ENCODE peak calls at places on chromosomes 1 and 21, in nine cellular contexts. H is transverse colon, X is GM23338, D is stomach, P is sigmoid colon, S is HepG2, T is endothelial cell of umbilical vein, J is prostate gland, F is Panc1. K is an unnamed sample.

GRCh38 chr1:114088392-114089299 is 65.0 kb downstream of the SYT6 start:
- DNase-seq in T (no peak), D (no peak), J (no peak), H (no peak), F (no peak), X (peak), S (no peak), P (no peak), K (no peak)

GRCh38 chr1:119506941-119507340 is at the start of gene HSD3B1:
- DNase-seq in T (no peak), X (no peak), S (no peak), D (no peak), H (no peak), P (no peak), J (no peak), F (no peak), K (no peak)

GRCh38 chr1:74505133-74505532 is 7.3 kb downstream of the LRRC53 start:
- DNase-seq in H (no peak), J (no peak), D (no peak), T (no peak), S (no peak), F (no peak), P (no peak), X (peak), K (no peak)

GRCh38 chr1:204503122-204503912 is 8.7 kb upstream of the PIK3C2B start:
- DNase-seq in T (peak), P (no peak), J (peak), S (peak), F (no peak), H (no peak), D (no peak), X (peak), K (no peak)

GRCh38 chr1:228150458-228151169 is 884 bp downstream of the GJC2 start:
- DNase-seq in T (no peak), J (no peak), F (no peak), X (no peak), H (peak), D (no peak), P (peak), S (peak), K (peak)

GRCh38 chr21:44911384-44912157 is 9.1 kb downstream of the ITGB2 start:
- DNase-seq in S (peak), P (peak), D (peak), J (peak), X (no peak), H (peak), F (no peak), T (peak), K (peak)

GRCh38 chr1:20153000-20153418 is 13.9 kb downstream of the PLA2G2F start:
- DNase-seq in F (no peak), H (no peak), D (no peak), X (peak), T (no peak), S (no peak), P (peak), J (no peak), K (peak)

GRCh38 chr1:228364706-228365213 is 41.9 kb downstream of the TRIM11 start:
- DNase-seq in J (no peak), H (no peak), P (peak), F (no peak), T (no peak), X (no peak), D (no peak), S (no peak), K (no peak)

GRCh38 chr1:187551061-187551460 is 722.3 kb downstream of the PLA2G4A start:
- DNase-seq in S (peak), X (peak), D (no peak), F (no peak), H (no peak), T (no peak), J (no peak), P (peak), K (no peak)

GRCh38 chr1:224768971-224769370 is 152.9 kb downstream of the CNIH3 start:
- DNase-seq in T (no peak), F (no peak), P (no peak), J (no peak), X (no peak), D (no peak), H (no peak), S (no peak), K (no peak)

GRCh38 chr1:224767031-224767430 is 150.9 kb downstream of the CNIH3 start:
- DNase-seq in J (no peak), T (no peak), D (no peak), S (no peak), F (no peak), H (no peak), X (no peak), P (no peak), K (no peak)

GRCh38 chr1:224773646-224774045 is 155.8 kb upstream of the DNAH14 start:
- DNase-seq in H (no peak), X (no peak), S (no peak), T (no peak), F (no peak), P (no peak), J (no peak), D (no peak), K (no peak)

GRCh38 chr1:224766266-224766665 is 150.1 kb downstream of the CNIH3 start:
- DNase-seq in S (no peak), D (no peak), J (no peak), P (no peak), X (no peak), T (no peak), H (no peak), F (no peak), K (no peak)

DNA sequence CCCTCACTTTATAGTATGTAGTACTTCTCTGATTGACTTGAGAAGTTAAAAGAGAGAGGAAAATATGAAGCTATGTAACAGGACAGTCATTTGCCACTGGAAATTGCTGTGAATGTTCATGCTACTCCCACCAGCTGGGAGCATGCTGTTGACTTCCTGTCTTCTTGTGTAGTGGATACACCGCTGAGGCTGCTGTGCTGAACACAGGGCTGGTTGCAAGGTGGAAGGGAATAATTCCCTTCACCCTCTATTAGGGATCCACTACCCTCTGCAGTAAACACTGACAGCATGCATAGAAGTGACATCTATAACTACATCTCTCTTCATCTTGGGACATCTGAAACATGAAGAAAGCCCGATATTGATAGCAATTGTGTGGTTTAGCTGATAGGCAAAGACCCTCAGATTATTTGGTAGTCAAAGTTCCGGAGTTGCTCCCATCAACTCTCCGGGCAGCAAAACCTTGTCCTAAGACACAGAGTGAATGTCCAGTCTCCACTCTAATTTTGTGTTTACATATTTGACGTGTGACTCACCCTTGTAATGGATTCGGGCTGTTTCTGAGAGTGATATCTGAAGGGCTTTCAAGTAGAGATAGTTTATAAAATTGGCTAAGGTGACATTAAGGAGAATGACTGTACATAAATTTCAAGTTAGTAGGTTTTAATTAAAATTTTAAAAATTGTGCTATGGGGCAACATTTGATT is 154.0 kb downstream of the CNIH3 start:
- DNase-seq in F (no peak), S (peak), J (no peak), P (no peak), D (no peak), T (no peak), H (no peak), X (no peak), K (no peak)
- TF ChIP-seq POLR2AphosphoS5 in F (no peak), S (no peak), J (no peak), P (no peak), D (no peak), T (no peak), H (no peak), X (no peak), K (no peak)

GRCh38 chr1:214550339-214551051 is 907 bp downstream of the PTPN14 start:
- DNase-seq in D (no peak), X (peak), S (no peak), T (no peak), F (no peak), H (no peak), J (no peak), P (no peak), K (no peak)

GRCh38 chr1:214551052-214551435 is 358 bp downstream of the PTPN14 start:
- DNase-seq in H (peak), F (no peak), S (no peak), X (peak), P (peak), D (peak), J (peak), T (no peak), K (peak)

GRCh38 chr1:214548988-214549387 is 2.4 kb downstream of the PTPN14 start:
- DNase-seq in X (no peak), S (no peak), J (peak), P (peak), H (no peak), D (peak), F (no peak), T (peak), K (no peak)

GRCh38 chr1:214551436-214552173 is at the start of gene PTPN14:
- DNase-seq in P (peak), J (peak), H (peak), X (peak), T (peak), D (peak), S (peak), F (no peak), K (peak)

DNA sequence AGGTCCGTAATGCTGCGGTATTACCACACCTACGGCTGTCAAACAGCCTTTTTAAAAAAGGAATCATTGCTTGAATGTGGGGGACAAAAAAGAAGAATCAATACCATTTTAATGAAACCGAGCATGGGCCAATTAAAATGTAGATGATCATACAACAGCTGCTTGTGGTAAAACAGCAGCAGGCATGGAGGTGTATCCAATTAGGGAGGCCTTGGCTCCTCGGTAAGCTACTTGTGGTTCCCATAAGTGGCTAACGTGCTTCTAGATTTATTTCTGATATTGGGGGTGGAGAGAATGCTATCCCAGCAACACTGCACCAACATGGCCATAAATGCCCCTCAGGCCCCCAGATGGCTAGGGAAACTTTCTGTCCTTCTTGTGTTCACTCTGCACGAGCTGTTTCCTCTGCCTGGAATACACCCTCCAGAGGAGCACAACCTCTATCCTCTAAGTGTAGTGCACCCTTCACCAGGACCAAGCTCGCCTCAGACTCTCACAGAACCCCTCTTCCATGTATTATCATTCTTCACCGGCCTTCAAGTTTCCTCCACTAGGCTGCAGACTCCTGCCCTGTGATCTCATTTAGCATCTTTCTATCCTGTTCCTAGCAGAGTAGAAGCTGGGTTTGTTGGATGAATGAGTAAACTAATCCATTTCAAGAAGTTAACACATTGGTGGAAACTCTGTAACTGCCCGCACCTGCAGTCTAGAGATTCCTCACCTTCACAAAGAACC is 1.6 kb downstream of the PTPN14 start:
- DNase-seq in T (peak), D (no peak), P (no peak), X (peak), H (no peak), F (no peak), J (peak), S (no peak), K (no peak)
- TF ChIP-seq CTCF in T (no peak), D (no peak), P (peak), X (peak), H (peak), F (peak), J (no peak), S (no peak), K (peak)

GRCh38 chr21:41825881-41826280 is 53.3 kb downstream of the PRDM15 start:
- DNase-seq in P (no peak), D (no peak), X (no peak), J (no peak), H (no peak), T (no peak), S (no peak), F (no peak), K (no peak)

GRCh38 chr21:41830764-41831452 is 48.2 kb downstream of the PRDM15 start:
- DNase-seq in H (no peak), D (no peak), T (no peak), J (no peak), S (no peak), F (no peak), X (no peak), P (no peak), K (no peak)

GRCh38 chr21:41828884-41829360 is 50.2 kb downstream of the PRDM15 start:
- DNase-seq in P (no peak), T (no peak), X (no peak), D (no peak), J (no peak), S (no peak), H (no peak), F (no peak), K (no peak)

GRCh38 chr21:41830145-41830707 is 48.9 kb downstream of the PRDM15 start:
- DNase-seq in X (no peak), D (no peak), S (no peak), H (no peak), J (no peak), P (no peak), F (no peak), T (no peak), K (no peak)

DNA sequence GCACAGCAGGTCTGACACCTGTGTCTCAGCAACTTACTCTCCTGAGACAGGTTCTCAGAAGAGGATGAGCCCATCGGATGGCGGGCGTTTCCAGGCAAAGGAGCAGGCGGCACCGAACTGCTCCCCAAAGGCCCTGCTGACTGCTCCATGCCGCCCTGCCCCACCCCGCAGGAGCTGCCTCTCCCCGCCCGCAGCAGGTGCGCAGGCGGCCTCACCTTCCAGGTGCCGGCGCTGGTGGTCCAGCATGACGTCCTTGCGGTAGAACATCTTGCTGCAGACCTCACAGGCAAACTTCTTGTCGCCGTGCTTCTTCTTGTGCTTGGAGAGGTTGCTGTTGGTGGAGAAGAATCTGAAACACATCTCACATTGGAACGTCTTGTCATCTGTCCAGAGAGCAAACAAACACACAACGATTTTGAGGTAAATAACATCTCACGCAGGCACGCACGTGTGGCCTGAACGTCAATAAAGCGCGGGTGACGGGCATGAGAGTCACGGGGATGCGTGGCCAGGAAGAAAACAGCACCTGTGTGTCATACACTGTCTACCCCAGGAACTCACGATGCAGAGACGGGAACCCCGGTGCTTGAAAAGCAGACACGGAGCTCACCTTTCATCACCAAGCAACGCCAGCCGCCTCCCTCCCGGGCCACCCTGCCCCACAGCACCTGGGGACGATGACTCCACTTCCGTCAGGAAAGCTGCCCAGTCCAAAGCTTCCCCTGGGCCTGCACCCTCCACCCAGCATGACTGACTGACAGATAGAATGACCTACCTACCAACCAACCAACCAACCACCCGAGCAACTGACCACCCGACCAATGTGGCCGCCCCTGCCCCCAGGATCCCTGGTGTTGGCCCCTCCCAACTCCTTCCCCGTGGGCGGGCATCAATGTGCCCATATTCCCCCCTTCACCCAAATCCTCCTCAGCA is 50.9 kb downstream of the PRDM15 start:
- DNase-seq in S (no peak), J (no peak), F (no peak), D (no peak), X (no peak), H (no peak), P (no peak), T (no peak), K (no peak)
- TF ChIP-seq POLR2AphosphoS5 in S (no peak), J (no peak), F (no peak), D (no peak), X (no peak), H (no peak), P (no peak), T (no peak), K (no peak)

DNA sequence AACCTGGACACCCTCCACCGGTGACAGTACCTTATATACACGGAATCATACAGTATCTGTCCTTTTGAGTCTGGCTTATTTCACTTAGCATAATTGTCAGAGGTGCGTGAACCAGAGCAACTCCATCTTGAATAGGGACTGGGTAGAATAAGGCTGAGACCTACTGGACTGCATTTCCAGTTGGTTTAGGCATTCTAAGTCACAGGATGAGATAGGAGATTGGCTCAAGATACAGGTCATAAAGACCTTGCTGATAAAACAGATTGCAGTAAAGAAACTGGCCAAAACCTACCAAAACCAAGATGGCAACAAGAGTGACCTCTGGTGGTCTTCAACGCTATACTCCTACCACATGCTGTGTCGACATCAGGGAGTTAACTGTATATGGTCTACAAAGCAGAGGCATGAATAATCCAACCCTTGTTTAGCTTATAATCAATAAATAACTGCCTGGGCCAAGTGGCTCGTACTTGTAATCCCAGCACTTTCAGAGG is 1.4 kb upstream of the FDPS start:
- DNase-seq in J (no peak), H (no peak), D (no peak), T (peak), F (no peak), X (peak), P (no peak), S (peak), K (no peak)
- TF ChIP-seq CTCF in J (no peak), H (no peak), D (no peak), T (peak), F (no peak), X (peak), P (peak), S (peak), K (no peak)

DNA sequence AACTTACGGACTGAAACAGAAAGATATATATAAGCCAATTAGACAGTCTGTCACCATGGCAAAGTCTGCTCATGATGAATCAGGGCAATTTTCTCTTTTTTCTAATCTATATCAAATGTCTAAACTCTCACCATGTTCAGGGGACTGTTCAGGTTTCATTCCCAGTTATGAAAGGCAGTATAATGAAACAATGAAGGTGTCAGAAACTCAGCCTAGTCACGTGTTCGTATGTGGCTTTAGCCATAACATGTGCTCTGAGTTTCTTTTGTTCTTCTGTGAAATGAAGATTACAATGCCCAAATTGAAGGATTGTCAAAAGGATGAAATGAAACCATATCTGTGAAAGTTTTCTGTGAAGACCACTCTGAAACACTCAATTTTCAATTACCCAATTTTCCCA is 392.9 kb downstream of the DSCAM start:
- DNase-seq in D (no peak), F (no peak), X (no peak), S (no peak), P (no peak), J (no peak), T (no peak), H (no peak), K (no peak)
- TF ChIP-seq POLR2AphosphoS5 in D (no peak), F (no peak), X (no peak), S (no peak), P (no peak), J (no peak), T (no peak), H (no peak), K (no peak)

GRCh38 chr1:112807117-112807516 is 92.0 kb upstream of the PPM1J start:
- DNase-seq in F (no peak), S (no peak), X (peak), P (no peak), H (no peak), T (no peak), D (no peak), J (no peak), K (no peak)

GRCh38 chr1:112807999-112808398 is 92.9 kb upstream of the PPM1J start:
- DNase-seq in P (no peak), F (no peak), D (no peak), H (no peak), X (no peak), J (no peak), S (no peak), T (no peak), K (no peak)

GRCh38 chr1:112805155-112805853 is 90.2 kb upstream of the PPM1J start:
- DNase-seq in T (no peak), H (no peak), P (no peak), X (no peak), S (peak), F (no peak), J (no peak), D (no peak), K (no peak)

GRCh38 chr1:112806090-112806642 is 91.0 kb upstream of the PPM1J start:
- DNase-seq in T (no peak), P (no peak), D (no peak), J (no peak), S (peak), H (no peak), X (no peak), F (no peak), K (no peak)

DNA sequence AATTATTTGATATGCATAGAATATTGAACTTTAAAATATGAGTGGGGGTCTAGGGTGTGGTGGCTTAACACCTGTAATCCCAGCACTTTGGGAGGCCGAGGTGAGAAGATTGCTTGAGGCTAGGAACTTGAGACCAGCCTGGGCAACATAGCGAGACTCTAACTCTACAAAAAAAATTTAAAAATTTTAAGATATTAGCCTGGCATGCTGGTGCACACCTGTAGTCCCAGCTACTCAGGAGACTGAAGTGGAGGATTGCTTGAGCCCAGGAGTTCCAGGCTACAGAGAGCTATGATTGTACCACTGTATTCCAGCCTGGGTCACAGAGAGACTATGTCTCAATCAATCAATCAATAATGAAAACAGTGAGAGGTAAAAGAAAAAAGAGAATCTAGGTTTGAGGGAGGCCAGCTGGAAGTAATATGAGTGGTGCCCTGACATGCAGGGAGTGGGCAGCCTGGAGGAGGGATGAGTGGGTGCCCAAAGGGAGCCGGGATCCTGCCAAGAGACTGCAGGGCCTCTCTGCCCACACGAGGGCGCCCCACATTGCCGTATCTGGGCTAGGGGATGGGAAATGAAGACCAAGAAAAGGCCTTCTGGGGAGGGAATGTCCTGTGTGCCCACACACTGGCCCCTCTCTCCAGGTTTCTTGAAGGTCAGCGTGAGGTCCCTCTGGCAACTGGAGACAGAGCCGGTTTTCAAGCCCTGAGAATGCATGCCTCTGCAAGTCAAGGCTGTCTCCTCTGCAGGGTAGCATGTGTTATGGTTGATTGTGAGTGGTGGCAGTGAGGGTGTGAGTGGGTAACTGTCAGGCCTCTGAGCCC is 93.9 kb upstream of the PPM1J start:
- DNase-seq in D (peak), S (peak), H (peak), T (peak), X (peak), J (peak), P (peak), F (peak), K (peak)
- TF ChIP-seq CTCF in D (no peak), S (peak), H (peak), T (peak), X (peak), J (peak), P (peak), F (peak), K (peak)

K was measured in breast epithelium.